ENCODE peak calls at places on chromosomes 12 and 14, in eight cellular contexts. One of them, this sample, is unnamed.

GRCh38 chr12:57759360-57759980 is 4.6 kb downstream of the MARCHF9 start:
- DNase-seq in uterus: no peak
- DNase-seq in left ventricle myocardium inferior: no peak
- DNase-seq in astrocyte of the spinal cord: no peak
- DNase-seq in A549: no peak
- DNase-seq in HFF-Myc: no peak
- DNase-seq in GM23338: peak; percentile 60
- DNase-seq in PC-3: peak; percentile 56
- DNase-seq in this sample: peak; percentile 64

GRCh38 chr12:122097641-122098364 is 19.2 kb downstream of the MLXIP start:
- DNase-seq in uterus: no peak
- DNase-seq in left ventricle myocardium inferior: peak; percentile 60
- DNase-seq in astrocyte of the spinal cord: no peak
- DNase-seq in A549: peak; percentile 56
- DNase-seq in HFF-Myc: no peak
- DNase-seq in GM23338: no peak
- DNase-seq in PC-3: peak; percentile 45
- DNase-seq in this sample: no peak

GRCh38 chr12:13941258-13942249 is 39.8 kb downstream of the GRIN2B start:
- DNase-seq in uterus: no peak
- DNase-seq in left ventricle myocardium inferior: no peak
- DNase-seq in astrocyte of the spinal cord: peak; percentile 22
- DNase-seq in A549: peak; percentile 87
- DNase-seq in HFF-Myc: no peak
- DNase-seq in GM23338: peak; percentile 91
- DNase-seq in PC-3: peak; percentile 72
- DNase-seq in this sample: peak; percentile 71

GRCh38 chr12:65640489-65640901 is 183.8 kb upstream of the HMGA2 start:
- DNase-seq in uterus: no peak
- DNase-seq in left ventricle myocardium inferior: no peak
- DNase-seq in astrocyte of the spinal cord: peak; percentile 89
- DNase-seq in A549: no peak
- DNase-seq in HFF-Myc: no peak
- DNase-seq in GM23338: no peak
- DNase-seq in PC-3: no peak
- DNase-seq in this sample: no peak

GRCh38 chr12:88036368-88036965 is 7.3 kb upstream of the C12orf50 start:
- DNase-seq in uterus: no peak
- DNase-seq in left ventricle myocardium inferior: no peak
- DNase-seq in astrocyte of the spinal cord: peak; percentile 14
- DNase-seq in A549: no peak
- DNase-seq in HFF-Myc: no peak
- DNase-seq in GM23338: no peak
- DNase-seq in PC-3: peak; percentile 52
- DNase-seq in this sample: no peak

GRCh38 chr12:5466521-5466960 is 34.6 kb downstream of the NTF3 start:
- DNase-seq in uterus: no peak
- DNase-seq in left ventricle myocardium inferior: no peak
- DNase-seq in astrocyte of the spinal cord: no peak
- DNase-seq in A549: no peak
- DNase-seq in HFF-Myc: no peak
- DNase-seq in GM23338: no peak
- DNase-seq in PC-3: no peak
- DNase-seq in this sample: no peak

GRCh38 chr14:83520837-83521236 is 1987.2 kb upstream of the SEL1L start:
- DNase-seq in uterus: no peak
- DNase-seq in left ventricle myocardium inferior: no peak
- DNase-seq in astrocyte of the spinal cord: peak; percentile 64
- DNase-seq in A549: no peak
- DNase-seq in HFF-Myc: peak; percentile 50
- DNase-seq in GM23338: no peak
- DNase-seq in PC-3: no peak
- DNase-seq in this sample: no peak

GRCh38 chr14:51653096-51653814 is 1.5 kb downstream of the FRMD6 start:
- DNase-seq in uterus: peak; percentile 42
- DNase-seq in left ventricle myocardium inferior: no peak
- DNase-seq in astrocyte of the spinal cord: peak; percentile 88
- DNase-seq in A549: peak; percentile 29
- DNase-seq in HFF-Myc: no peak
- DNase-seq in GM23338: peak; percentile 67
- DNase-seq in PC-3: peak; percentile 77
- DNase-seq in this sample: peak; percentile 23

GRCh38 chr12:122920687-122921086 is 24.8 kb upstream of the VPS37B start:
- DNase-seq in uterus: no peak
- DNase-seq in left ventricle myocardium inferior: no peak
- DNase-seq in astrocyte of the spinal cord: no peak
- DNase-seq in A549: no peak
- DNase-seq in HFF-Myc: no peak
- DNase-seq in GM23338: no peak
- DNase-seq in PC-3: no peak
- DNase-seq in this sample: no peak

GRCh38 chr12:13044002-13044858 is at the start of gene FAM234B:
- DNase-seq in uterus: peak; percentile 69
- DNase-seq in left ventricle myocardium inferior: peak; percentile 83
- DNase-seq in astrocyte of the spinal cord: peak; percentile 51
- DNase-seq in A549: peak; percentile 88
- DNase-seq in HFF-Myc: no peak
- DNase-seq in GM23338: peak; percentile 84
- DNase-seq in PC-3: peak; percentile 60
- DNase-seq in this sample: peak; percentile 66

GRCh38 chr12:67410246-67410645 is 141.1 kb downstream of the CAND1 start:
- DNase-seq in uterus: no peak
- DNase-seq in left ventricle myocardium inferior: no peak
- DNase-seq in astrocyte of the spinal cord: no peak
- DNase-seq in A549: no peak
- DNase-seq in HFF-Myc: no peak
- DNase-seq in GM23338: no peak
- DNase-seq in PC-3: no peak
- DNase-seq in this sample: no peak

GRCh38 chr14:51576899-51577298 is 74.8 kb upstream of the FRMD6 start:
- DNase-seq in uterus: no peak
- DNase-seq in left ventricle myocardium inferior: no peak
- DNase-seq in astrocyte of the spinal cord: no peak
- DNase-seq in A549: no peak
- DNase-seq in HFF-Myc: no peak
- DNase-seq in GM23338: no peak
- DNase-seq in PC-3: no peak
- DNase-seq in this sample: no peak

GRCh38 chr12:54002278-54002914 is 2.4 kb downstream of the HOXC9 start:
- DNase-seq in uterus: no peak
- DNase-seq in left ventricle myocardium inferior: no peak
- DNase-seq in astrocyte of the spinal cord: no peak
- DNase-seq in A549: no peak
- DNase-seq in HFF-Myc: no peak
- DNase-seq in GM23338: no peak
- DNase-seq in PC-3: no peak
- DNase-seq in this sample: no peak

GRCh38 chr12:93092559-93092945 is 163.5 kb upstream of the EEA1 start:
- DNase-seq in uterus: no peak
- DNase-seq in left ventricle myocardium inferior: no peak
- DNase-seq in astrocyte of the spinal cord: no peak
- DNase-seq in A549: no peak
- DNase-seq in HFF-Myc: no peak
- DNase-seq in GM23338: no peak
- DNase-seq in PC-3: peak; percentile 64
- DNase-seq in this sample: no peak

GRCh38 chr14:22432348-22432976 is 156.6 kb downstream of the DAD1 start:
- DNase-seq in uterus: peak; percentile 62
- DNase-seq in left ventricle myocardium inferior: no peak
- DNase-seq in astrocyte of the spinal cord: peak; percentile 97
- DNase-seq in A549: peak; percentile 41
- DNase-seq in HFF-Myc: peak; percentile 92
- DNase-seq in GM23338: peak; percentile 16
- DNase-seq in PC-3: peak; percentile 97
- DNase-seq in this sample: peak; percentile 45

GRCh38 chr14:101178184-101179072 is 274.9 kb upstream of the RTL1 start:
- DNase-seq in uterus: peak; percentile 11
- DNase-seq in left ventricle myocardium inferior: no peak
- DNase-seq in astrocyte of the spinal cord: no peak
- DNase-seq in A549: no peak
- DNase-seq in HFF-Myc: no peak
- DNase-seq in GM23338: no peak
- DNase-seq in PC-3: no peak
- DNase-seq in this sample: no peak

GRCh38 chr12:123131291-123131831 is 19.5 kb downstream of the PITPNM2 start:
- DNase-seq in uterus: no peak
- DNase-seq in left ventricle myocardium inferior: no peak
- DNase-seq in astrocyte of the spinal cord: no peak
- DNase-seq in A549: no peak
- DNase-seq in HFF-Myc: no peak
- DNase-seq in GM23338: no peak
- DNase-seq in PC-3: no peak
- DNase-seq in this sample: no peak

GRCh38 chr12:131643581-131644452 is 67.1 kb upstream of the SFSWAP start:
- DNase-seq in uterus: no peak
- DNase-seq in left ventricle myocardium inferior: no peak
- DNase-seq in astrocyte of the spinal cord: no peak
- DNase-seq in A549: no peak
- DNase-seq in HFF-Myc: no peak
- DNase-seq in GM23338: no peak
- DNase-seq in PC-3: no peak
- DNase-seq in this sample: no peak

GRCh38 chr12:131642771-131643170 is 68.1 kb upstream of the SFSWAP start:
- DNase-seq in uterus: no peak
- DNase-seq in left ventricle myocardium inferior: no peak
- DNase-seq in astrocyte of the spinal cord: no peak
- DNase-seq in A549: no peak
- DNase-seq in HFF-Myc: no peak
- DNase-seq in GM23338: no peak
- DNase-seq in PC-3: no peak
- DNase-seq in this sample: no peak

GRCh38 chr12:131642101-131642540 is 68.8 kb upstream of the SFSWAP start:
- DNase-seq in uterus: no peak
- DNase-seq in left ventricle myocardium inferior: no peak
- DNase-seq in astrocyte of the spinal cord: no peak
- DNase-seq in A549: peak; percentile 43
- DNase-seq in HFF-Myc: no peak
- DNase-seq in GM23338: peak; percentile 42
- DNase-seq in PC-3: no peak
- DNase-seq in this sample: peak; percentile 47

GRCh38 chr12:131644481-131644880 is 66.4 kb upstream of the SFSWAP start:
- DNase-seq in uterus: no peak
- DNase-seq in left ventricle myocardium inferior: no peak
- DNase-seq in astrocyte of the spinal cord: no peak
- DNase-seq in A549: no peak
- DNase-seq in HFF-Myc: no peak
- DNase-seq in GM23338: no peak
- DNase-seq in PC-3: no peak
- DNase-seq in this sample: no peak

GRCh38 chr12:131647667-131648066 is 63.2 kb upstream of the SFSWAP start:
- DNase-seq in uterus: no peak
- DNase-seq in left ventricle myocardium inferior: no peak
- DNase-seq in astrocyte of the spinal cord: no peak
- DNase-seq in A549: no peak
- DNase-seq in HFF-Myc: no peak
- DNase-seq in GM23338: no peak
- DNase-seq in PC-3: no peak
- DNase-seq in this sample: no peak
- H3K4me3 ChIP-seq in uterus: no peak overlapping the region
- H3K4me3 ChIP-seq in left ventricle myocardium inferior: no peak overlapping the region
- H3K4me3 ChIP-seq in astrocyte of the spinal cord: no peak overlapping the region
- H3K4me3 ChIP-seq in A549: no peak overlapping the region
- H3K4me3 ChIP-seq in HFF-Myc: no peak overlapping the region
- H3K4me3 ChIP-seq in GM23338: no peak overlapping the region
- H3K4me3 ChIP-seq in PC-3: no peak overlapping the region
- H3K4me3 ChIP-seq in this sample: no peak overlapping the region

GRCh38 chr12:79884401-79885006 is 50.4 kb downstream of the PPP1R12A start:
- DNase-seq in uterus: no peak
- DNase-seq in left ventricle myocardium inferior: no peak
- DNase-seq in astrocyte of the spinal cord: peak; percentile 36
- DNase-seq in A549: no peak
- DNase-seq in HFF-Myc: no peak
- DNase-seq in GM23338: no peak
- DNase-seq in PC-3: no peak
- DNase-seq in this sample: no peak

GRCh38 chr12:79883216-79883615 is 51.7 kb downstream of the PPP1R12A start:
- DNase-seq in uterus: no peak
- DNase-seq in left ventricle myocardium inferior: no peak
- DNase-seq in astrocyte of the spinal cord: peak; percentile 65
- DNase-seq in A549: no peak
- DNase-seq in HFF-Myc: no peak
- DNase-seq in GM23338: no peak
- DNase-seq in PC-3: peak; percentile 64
- DNase-seq in this sample: no peak

GRCh38 chr12:79885956-79886490 is 48.9 kb downstream of the PPP1R12A start:
- DNase-seq in uterus: no peak
- DNase-seq in left ventricle myocardium inferior: no peak
- DNase-seq in astrocyte of the spinal cord: peak; percentile 39
- DNase-seq in A549: no peak
- DNase-seq in HFF-Myc: no peak
- DNase-seq in GM23338: no peak
- DNase-seq in PC-3: no peak
- DNase-seq in this sample: no peak

GRCh38 chr12:79887912-79888311 is 47.0 kb downstream of the PPP1R12A start:
- DNase-seq in uterus: no peak
- DNase-seq in left ventricle myocardium inferior: no peak
- DNase-seq in astrocyte of the spinal cord: no peak
- DNase-seq in A549: no peak
- DNase-seq in HFF-Myc: no peak
- DNase-seq in GM23338: no peak
- DNase-seq in PC-3: no peak
- DNase-seq in this sample: no peak

GRCh38 chr12:79886917-79887519 is 47.9 kb downstream of the PPP1R12A start:
- DNase-seq in uterus: no peak
- DNase-seq in left ventricle myocardium inferior: no peak
- DNase-seq in astrocyte of the spinal cord: peak; percentile 72
- DNase-seq in A549: no peak
- DNase-seq in HFF-Myc: peak; percentile 46
- DNase-seq in GM23338: peak; percentile 67
- DNase-seq in PC-3: peak; percentile 84
- DNase-seq in this sample: peak; percentile 59
- TF ChIP-seq CTCF in uterus: peak; percentile 34
- TF ChIP-seq CTCF in left ventricle myocardium inferior: peak; percentile 60
- TF ChIP-seq CTCF in astrocyte of the spinal cord: peak; percentile 63
- TF ChIP-seq CTCF in A549: peak; percentile 73
- TF ChIP-seq CTCF in HFF-Myc: peak; percentile 52
- TF ChIP-seq CTCF in GM23338: peak; percentile 60
- TF ChIP-seq CTCF in PC-3: peak; percentile 87
- TF ChIP-seq CTCF in this sample: peak; percentile 42

GRCh38 chr12:75754141-75754540 is 242.7 kb upstream of the KRR1 start:
- DNase-seq in uterus: no peak
- DNase-seq in left ventricle myocardium inferior: no peak
- DNase-seq in astrocyte of the spinal cord: no peak
- DNase-seq in A549: no peak
- DNase-seq in HFF-Myc: no peak
- DNase-seq in GM23338: no peak
- DNase-seq in PC-3: no peak
- DNase-seq in this sample: no peak
- H3K4me3 ChIP-seq in uterus: no peak overlapping the region
- H3K4me3 ChIP-seq in left ventricle myocardium inferior: no peak overlapping the region
- H3K4me3 ChIP-seq in astrocyte of the spinal cord: no peak overlapping the region
- H3K4me3 ChIP-seq in A549: no peak overlapping the region
- H3K4me3 ChIP-seq in HFF-Myc: no peak overlapping the region
- H3K4me3 ChIP-seq in GM23338: no peak overlapping the region
- H3K4me3 ChIP-seq in PC-3: no peak overlapping the region
- H3K4me3 ChIP-seq in this sample: no peak overlapping the region

DNA sequence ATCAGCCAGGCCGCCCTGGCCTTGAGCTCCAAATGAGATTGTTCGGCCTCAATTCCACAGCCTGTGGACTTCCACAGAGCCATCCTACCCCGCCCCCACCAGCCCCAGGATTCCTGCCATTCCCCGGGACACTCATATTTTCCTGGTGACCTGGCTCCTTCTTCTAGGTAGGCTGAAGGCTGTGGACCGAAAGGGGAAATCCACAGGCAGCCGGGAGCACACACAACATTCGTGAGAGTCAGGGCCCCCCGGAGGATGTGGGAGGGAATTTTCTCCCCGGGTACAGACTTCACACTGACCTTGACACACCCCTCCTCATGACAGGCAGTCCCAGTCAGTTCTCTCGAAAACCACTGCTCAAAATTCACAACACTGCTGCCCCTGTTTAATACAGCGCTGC is 39.9 kb downstream of the RIN3 start:
- DNase-seq in uterus: peak; percentile 27
- DNase-seq in left ventricle myocardium inferior: no peak
- DNase-seq in astrocyte of the spinal cord: peak; percentile 54
- DNase-seq in A549: peak; percentile 40
- DNase-seq in HFF-Myc: no peak
- DNase-seq in GM23338: peak; percentile 52
- DNase-seq in PC-3: no peak
- DNase-seq in this sample: peak; percentile 59
- TF ChIP-seq CTCF in uterus: no peak
- TF ChIP-seq CTCF in left ventricle myocardium inferior: no peak
- TF ChIP-seq CTCF in astrocyte of the spinal cord: peak; percentile 8
- TF ChIP-seq CTCF in A549: no peak
- TF ChIP-seq CTCF in HFF-Myc: peak; percentile 24
- TF ChIP-seq CTCF in GM23338: peak; percentile 53
- TF ChIP-seq CTCF in PC-3: no peak
- TF ChIP-seq CTCF in this sample: no peak